ENCODE peak calls at places on chromosome 11, in seven cellular contexts. E, P, V, H, J, O and B are unnamed samples.
A peak's percentile ranks its signal among the peaks of the same experiment; 100 is the strongest.

GRCh38 chr11:75673977-75674582 is 5.2 kb upstream of the MAP6 start:
- DNase-seq in O (peak; percentile 58), H (peak; percentile 43), J (no peak), V (peak; percentile 77), P (peak; percentile 55), E (no peak), B (peak; percentile 82)

GRCh38 chr11:94737171-94737611 is 31.0 kb upstream of the AMOTL1 start:
- DNase-seq in P (no peak), E (no peak), V (peak; percentile 67), H (no peak), O (no peak), J (no peak), B (no peak)

GRCh38 chr11:12196335-12196734 is 85.9 kb downstream of the MICAL2 start:
- DNase-seq in J (no peak), E (no peak), V (no peak), H (no peak), O (no peak), P (peak; percentile 40), B (no peak)

GRCh38 chr11:61841636-61842332 is 13.7 kb downstream of the FADS2 start:
- DNase-seq in V (no peak), J (no peak), O (no peak), H (no peak), P (no peak), E (no peak), B (no peak)

GRCh38 chr11:10725114-10725906 is 25.7 kb upstream of the CTR9 start:
- DNase-seq in J (no peak), H (peak; percentile 79), V (peak; percentile 96), E (no peak), O (peak; percentile 25), P (no peak), B (no peak)

GRCh38 chr11:89119426-89119825 is 53.6 kb upstream of the GRM5 start:
- DNase-seq in H (no peak), J (no peak), E (no peak), O (no peak), P (no peak), V (no peak), B (no peak)

GRCh38 chr11:57049749-57050148 is 61.0 kb downstream of the OR5AK2 start:
- DNase-seq in H (no peak), E (no peak), P (no peak), V (no peak), O (no peak), J (no peak), B (no peak)

GRCh38 chr11:115304774-115305472 is 199.3 kb downstream of the CADM1 start:
- DNase-seq in H (no peak), E (no peak), J (no peak), V (peak; percentile 49), O (no peak), P (no peak), B (no peak)

GRCh38 chr11:95922099-95922498 is 1.8 kb downstream of the MTMR2 start:
- DNase-seq in O (no peak), P (no peak), E (no peak), V (no peak), H (no peak), J (no peak), B (peak; percentile 59)

GRCh38 chr11:132464939-132465338 is 1067.4 kb downstream of the OPCML start:
- DNase-seq in P (no peak), J (no peak), E (no peak), H (no peak), V (no peak), O (no peak), B (no peak)

GRCh38 chr11:13349046-13349445 is 71.5 kb downstream of the BMAL1 start:
- DNase-seq in E (no peak), J (no peak), O (no peak), H (no peak), V (no peak), P (no peak), B (no peak)

GRCh38 chr11:3105791-3106735 is 48.8 kb upstream of the CARS1 start:
- DNase-seq in J (no peak), E (no peak), O (no peak), V (no peak), P (no peak), H (no peak), B (no peak)

GRCh38 chr11:130391692-130392091 is 36.7 kb downstream of the ADAMTS8 start:
- DNase-seq in O (no peak), P (no peak), H (no peak), V (no peak), E (no peak), J (no peak), B (no peak)

GRCh38 chr11:67630943-67631331 is 1.2 kb upstream of the NUDT8 start:
- DNase-seq in P (no peak), O (no peak), H (no peak), J (no peak), E (no peak), V (no peak), B (no peak)

GRCh38 chr11:73647459-73648100 is 1.2 kb downstream of the PLEKHB1 start:
- DNase-seq in J (peak; percentile 98), E (peak; percentile 86), O (peak; percentile 94), H (peak; percentile 86), V (peak; percentile 70), P (peak; percentile 90), B (peak; percentile 96)

GRCh38 chr11:64358536-64358906 is 441 bp upstream of the RPS6KA4 start:
- DNase-seq in V (no peak), E (no peak), O (no peak), P (no peak), H (no peak), J (no peak), B (no peak)

GRCh38 chr11:70618471-70619101 is 220.3 kb downstream of the CTTN start:
- DNase-seq in E (no peak), O (no peak), V (no peak), H (no peak), P (no peak), J (no peak), B (no peak)

GRCh38 chr11:123773959-123774358 is 19.6 kb upstream of the OR6X1 start:
- DNase-seq in H (no peak), P (no peak), E (no peak), V (no peak), J (no peak), O (no peak), B (no peak)

GRCh38 chr11:76642341-76642740 is 28.2 kb downstream of the LRRC32 start:
- DNase-seq in V (no peak), E (no peak), O (peak; percentile 70), J (no peak), P (no peak), H (no peak), B (no peak)

GRCh38 chr11:72726266-72727220 is 25.7 kb downstream of the ARAP1 start:
- DNase-seq in O (no peak), H (no peak), J (no peak), E (no peak), V (no peak), P (no peak), B (no peak)

GRCh38 chr11:126544311-126545056 is 189.0 kb downstream of the ST3GAL4 start:
- DNase-seq in E (no peak), O (no peak), H (no peak), P (no peak), J (peak; percentile 91), V (peak; percentile 37), B (no peak)

GRCh38 chr11:31956310-31956709 is 134.6 kb upstream of the RCN1 start:
- DNase-seq in H (no peak), V (peak; percentile 40), J (no peak), P (peak; percentile 21), E (no peak), O (no peak), B (no peak)

GRCh38 chr11:83249972-83250593 is 36.1 kb downstream of the CCDC90B start:
- DNase-seq in J (peak; percentile 39), E (peak; percentile 51), P (peak; percentile 55), H (peak; percentile 21), V (peak; percentile 18), O (no peak), B (peak; percentile 84)